ENCODE peak calls at places on chromosomes 5 and 9, in ten cellular contexts. M is NAMALWA; A is WERI-Rb-1; J is AG08395; E is NCI-H1694 treated with DMSO at 0.1 percent for 48 hours; S is Peyer's patch; B is activated T-helper 2 cell treated with anti-CD3 and anti-CD28 coated beads, Interferon-gamma antibody, Interleukin-2, Interleukin-4, amounts not matched to agents 10 μg/mL and 5 μg/mL and 100 μg/mL, durations not matched to agents 14 hours and 24 hours and 36 hours; C is SJSA1; F is activated naive CD4-positive, alpha-beta T cell treated with Interleukin-2 at 50 U/mL for 16 hours; V is aorta. W is an unnamed sample.

GRCh38 chr5:103587185-103587748 is 24.7 kb upstream of the NUDT12 start:
- DNase-seq in C (no peak), E (peak), B (no peak), S (no peak), V (no peak), M (peak), F (no peak), J (peak), A (no peak), W (peak)

GRCh38 chr5:59021286-59021673 is 438.4 kb downstream of the RAB3C start:
- DNase-seq in E (no peak), C (no peak), J (no peak), S (no peak), F (no peak), A (no peak), B (no peak), V (no peak), M (no peak), W (peak)

GRCh38 chr5:145246961-145247744 is 588.0 kb downstream of the PRELID2 start:
- DNase-seq in C (no peak), S (no peak), A (no peak), F (no peak), M (no peak), V (no peak), J (no peak), B (no peak), E (no peak), W (no peak)

GRCh38 chr9:36961568-36962360 is 72.3 kb downstream of the PAX5 start:
- DNase-seq in B (no peak), M (no peak), V (no peak), S (no peak), A (peak), C (no peak), J (no peak), F (no peak), E (no peak), W (no peak)

GRCh38 chr9:134067904-134068741 is at the start of gene BRD3:
- DNase-seq in F (peak), A (peak), C (peak), V (peak), S (peak), E (peak), J (peak), B (peak), M (peak), W (peak)

GRCh38 chr5:144134181-144134827 is 36.2 kb downstream of the YIPF5 start:
- DNase-seq in M (no peak), J (no peak), A (no peak), V (no peak), F (no peak), C (no peak), B (no peak), S (no peak), E (peak), W (no peak)

GRCh38 chr9:694499-695154 is 146.9 kb upstream of the DMRT1 start:
- DNase-seq in J (peak), C (peak), E (no peak), B (no peak), V (no peak), A (no peak), M (no peak), S (no peak), F (no peak), W (no peak)

GRCh38 chr5:57509501-57510260 is 27.1 kb upstream of the ACTBL2 start:
- DNase-seq in V (no peak), B (no peak), M (no peak), E (no peak), J (no peak), F (no peak), C (no peak), A (no peak), S (no peak), W (no peak)

GRCh38 chr5:163005949-163006348 is 431.4 kb upstream of the CCNG1 start:
- DNase-seq in A (no peak), J (no peak), F (no peak), C (no peak), M (no peak), V (no peak), S (no peak), E (no peak), B (no peak), W (no peak)

GRCh38 chr5:112063191-112063590 is 306.2 kb upstream of the NREP start:
- DNase-seq in S (no peak), V (no peak), C (no peak), J (no peak), F (no peak), A (no peak), B (no peak), E (no peak), M (peak), W (no peak)